ENCODE peak calls at places on chromosomes 3 and 15, in nine cellular contexts. X, D, M, J, H, N, K, C and L are unnamed samples.

GRCh38 chr3:143343031-143343430 is 223.5 kb downstream of the CHST2 start:
- DNase-seq in D (no peak), K (no peak), X (no peak), N (no peak), M (no peak), H (no peak), C (no peak), J (no peak), L (no peak)

GRCh38 chr15:89998141-89998661 is 2.9 kb upstream of the ZNF710 start:
- DNase-seq in K (no peak), N (no peak), D (peak), J (no peak), H (peak), C (no peak), M (peak), X (no peak), L (no peak)

GRCh38 chr3:111924283-111924682 is 54.5 kb upstream of the ABHD10 start:
- DNase-seq in N (no peak), C (no peak), X (no peak), J (no peak), H (no peak), D (no peak), M (no peak), K (no peak), L (peak)

GRCh38 chr3:129001817-129002572 is 891 bp downstream of the EFCC1 start:
- DNase-seq in J (peak), K (no peak), X (no peak), H (no peak), N (peak), M (no peak), C (no peak), D (peak), L (peak)

GRCh38 chr15:99707481-99708270 is 25.6 kb downstream of the LYSMD4 start:
- DNase-seq in H (no peak), K (no peak), N (peak), J (no peak), D (no peak), X (peak), C (no peak), M (no peak), L (no peak)

GRCh38 chr3:46553154-46553553 is 12.9 kb downstream of the LRRC2 start:
- DNase-seq in J (no peak), H (no peak), K (no peak), C (no peak), D (no peak), N (no peak), X (no peak), M (no peak), L (no peak)

GRCh38 chr3:129703913-129704312 is 97.4 kb upstream of the PLXND1 start:
- DNase-seq in M (no peak), J (no peak), D (no peak), N (no peak), C (no peak), H (no peak), K (no peak), X (no peak), L (no peak)

GRCh38 chr3:43523454-43524053 is 98.3 kb downstream of the ANO10 start:
- DNase-seq in K (no peak), D (no peak), M (no peak), X (no peak), H (peak), J (no peak), C (no peak), N (peak), L (no peak)

GRCh38 chr3:117756580-117756979 is 1047.0 kb downstream of the TUSC7 start:
- DNase-seq in D (no peak), K (no peak), H (no peak), X (no peak), C (no peak), M (no peak), J (no peak), N (no peak), L (no peak)

GRCh38 chr15:92611995-92612745 is 43.4 kb downstream of the FAM174B start:
- DNase-seq in J (no peak), D (no peak), K (no peak), C (no peak), X (no peak), M (no peak), H (no peak), N (peak), L (no peak)
- TF ChIP-seq CTCF in J (no peak), D (no peak), K (no peak), C (no peak), X (no peak), M (no peak), H (peak), N (peak), L (no peak)

GRCh38 chr3:125141596-125142417 is 70.7 kb downstream of the SLC12A8 start:
- DNase-seq in K (peak), H (no peak), J (peak), D (peak), N (peak), M (peak), X (no peak), C (peak), L (peak)
- TF ChIP-seq CTCF in K (peak), H (no peak), J (peak), D (peak), N (peak), M (peak), X (peak), C (peak), L (no peak)

GRCh38 chr15:78810377-78811123 is 714 bp downstream of the ADAMTS7 start:
- DNase-seq in K (no peak), D (peak), N (peak), X (no peak), M (peak), J (peak), C (no peak), H (no peak), L (peak)
- TF ChIP-seq CTCF in K (no peak), D (peak), N (no peak), X (no peak), M (peak), J (no peak), C (no peak), H (no peak), L (no peak)

GRCh38 chr15:26864664-26865191 is 2.1 kb upstream of the GABRA5 start:
- DNase-seq in J (no peak), K (no peak), D (no peak), M (peak), C (no peak), N (no peak), H (no peak), X (no peak), L (peak)
- TF ChIP-seq CTCF in J (peak), K (no peak), D (peak), M (peak), C (no peak), N (no peak), H (peak), X (peak), L (no peak)

GRCh38 chr3:20121088-20121487 is 64.9 kb downstream of the SGO1 start:
- DNase-seq in H (no peak), K (no peak), D (no peak), C (no peak), N (no peak), X (no peak), M (no peak), J (no peak), L (no peak)
- TF ChIP-seq CTCF in H (no peak), K (no peak), D (no peak), C (no peak), N (no peak), X (no peak), M (no peak), J (no peak), L (no peak)

GRCh38 chr15:67134577-67135492 is 69.4 kb downstream of the SMAD3 start:
- DNase-seq in M (peak), K (peak), N (no peak), X (no peak), J (no peak), D (no peak), C (no peak), H (no peak), L (no peak)

GRCh38 chr15:67137319-67137718 is 71.9 kb downstream of the SMAD3 start:
- DNase-seq in X (no peak), H (no peak), N (peak), D (no peak), K (peak), M (no peak), C (no peak), J (no peak), L (no peak)

GRCh38 chr15:67136802-67137201 is 71.4 kb downstream of the SMAD3 start:
- DNase-seq in K (peak), D (no peak), H (no peak), M (no peak), N (no peak), X (no peak), J (no peak), C (no peak), L (no peak)

GRCh38 chr15:67133738-67134576 is 68.6 kb downstream of the SMAD3 start:
- DNase-seq in M (no peak), D (no peak), C (peak), J (no peak), H (no peak), X (no peak), N (peak), K (peak), L (no peak)

DNA sequence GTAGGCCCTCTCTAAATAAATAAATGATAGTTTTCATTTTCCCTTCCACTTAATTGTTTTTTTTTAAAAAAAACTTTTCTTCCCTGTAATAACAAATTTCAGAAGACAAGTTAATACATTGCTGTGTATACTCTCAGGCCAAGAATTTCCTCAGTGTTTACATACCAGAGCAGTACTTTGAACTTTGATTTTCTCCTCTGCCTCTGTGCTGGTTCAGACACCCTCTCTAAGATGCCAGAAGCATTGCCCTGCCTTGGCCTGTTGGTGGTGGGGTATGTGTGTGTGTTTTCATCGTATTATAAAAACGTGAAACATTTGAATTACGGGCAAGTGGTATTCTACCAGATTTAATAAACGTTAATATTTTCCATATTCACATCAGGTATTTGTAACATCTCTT is 70.1 kb downstream of the SMAD3 start:
- DNase-seq in C (no peak), J (no peak), H (peak), M (peak), X (no peak), K (no peak), N (no peak), D (no peak), L (no peak)
- TF ChIP-seq CTCF in C (no peak), J (no peak), H (peak), M (peak), X (peak), K (no peak), N (no peak), D (peak), L (no peak)

GRCh38 chr3:51539291-51539891 is 872 bp downstream of the RAD54L2 start:
- DNase-seq in X (peak), J (no peak), D (no peak), N (peak), C (no peak), M (peak), H (no peak), K (no peak), L (peak)

GRCh38 chr3:51538115-51538458 is 432 bp upstream of the RAD54L2 start:
- DNase-seq in X (no peak), D (no peak), C (peak), K (no peak), H (no peak), M (peak), J (no peak), N (peak), L (peak)

GRCh38 chr3:51535146-51536019 is 3.1 kb upstream of the RAD54L2 start:
- DNase-seq in M (no peak), D (no peak), C (no peak), H (no peak), J (no peak), K (no peak), X (no peak), N (peak), L (no peak)

GRCh38 chr3:51544011-51544775 is 5.7 kb downstream of the RAD54L2 start:
- DNase-seq in D (no peak), C (no peak), N (no peak), X (no peak), H (no peak), K (no peak), J (no peak), M (no peak), L (no peak)

GRCh38 chr3:51538459-51539290 is at the start of gene RAD54L2:
- DNase-seq in X (no peak), C (peak), H (peak), M (peak), K (peak), D (peak), N (peak), J (peak), L (peak)
- TF ChIP-seq CTCF in X (peak), C (no peak), H (peak), M (peak), K (no peak), D (peak), N (peak), J (no peak), L (no peak)

GRCh38 chr3:12313519-12313918 is 24.6 kb downstream of the PPARG start:
- DNase-seq in H (no peak), J (no peak), C (no peak), K (no peak), M (no peak), N (no peak), X (no peak), D (no peak), L (no peak)
- TF ChIP-seq CTCF in H (no peak), J (no peak), C (no peak), K (no peak), M (no peak), N (no peak), X (no peak), D (peak), L (peak)

DNA sequence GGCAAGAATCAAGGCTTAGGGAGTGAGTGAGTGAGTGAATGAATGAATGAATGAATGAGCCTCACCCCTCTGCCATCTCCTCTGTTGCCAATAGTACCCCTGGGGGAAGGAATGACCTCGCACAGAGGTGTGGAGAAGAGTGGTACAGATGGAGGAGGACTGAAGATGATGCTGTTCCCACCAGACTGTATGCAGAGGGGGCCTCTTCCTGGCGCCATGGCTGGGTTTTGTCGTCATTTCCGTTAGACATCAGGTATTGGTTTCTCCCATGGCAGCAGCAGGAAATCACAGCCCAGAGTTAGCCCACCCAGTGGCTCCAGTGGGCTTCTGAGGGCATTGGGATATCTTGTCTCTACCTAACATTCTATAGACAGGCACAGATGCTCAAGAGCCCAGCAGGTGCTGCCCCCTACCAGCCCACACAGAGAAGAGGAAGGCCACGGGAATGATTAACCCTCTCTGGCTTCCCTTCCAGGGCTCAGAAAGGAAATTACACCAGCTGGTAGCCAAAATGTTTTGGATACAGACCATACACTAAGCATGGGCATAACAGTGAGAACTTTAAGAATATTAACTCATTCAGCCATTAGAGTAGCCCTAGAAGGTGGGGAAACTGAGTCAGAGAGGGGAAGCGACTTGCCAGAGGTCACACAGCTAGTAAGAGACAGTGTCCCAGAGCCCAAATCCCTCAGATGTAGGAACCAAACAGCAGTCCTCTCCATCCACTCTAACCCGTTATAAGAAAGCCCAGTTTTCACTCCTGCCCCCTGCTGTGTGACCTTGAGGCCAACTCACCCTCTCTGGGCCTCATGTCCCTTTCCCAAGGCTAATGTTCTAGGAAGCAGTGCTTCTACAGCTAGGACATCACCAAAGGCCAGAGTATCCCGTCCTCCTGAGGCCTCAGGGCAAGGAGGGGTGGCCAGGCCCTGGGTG is 109.6 kb upstream of the SLC6A11 start:
- DNase-seq in C (no peak), N (peak), M (no peak), J (no peak), D (no peak), H (no peak), X (no peak), K (no peak), L (peak)
- TF ChIP-seq CTCF in C (no peak), N (no peak), M (no peak), J (no peak), D (peak), H (peak), X (no peak), K (no peak), L (no peak)